ENCODE peak calls at places on chromosome 22, in six cellular contexts. One of them, this sample, is unnamed.

GRCh38 chr22:23414727-23415489 is 165.2 kb downstream of the IGLL1 start:
- DNase-seq in AG09319: no peak
- DNase-seq in adrenal gland: no peak
- DNase-seq in effector memory CD8-positive, alpha-beta T cell: no peak
- DNase-seq in kidney epithelial cell: no peak
- DNase-seq in PC-3: no peak
- DNase-seq in this sample: no peak

GRCh38 chr22:24240381-24240780 is 4.5 kb downstream of the GGT5 start:
- DNase-seq in AG09319: no peak
- DNase-seq in adrenal gland: no peak
- DNase-seq in effector memory CD8-positive, alpha-beta T cell: no peak
- DNase-seq in kidney epithelial cell: no peak
- DNase-seq in PC-3: no peak
- DNase-seq in this sample: no peak

GRCh38 chr22:23777776-23778575 is 5.3 kb downstream of the MMP11 start:
- DNase-seq in AG09319: no peak
- DNase-seq in adrenal gland: no peak
- DNase-seq in effector memory CD8-positive, alpha-beta T cell: no peak
- DNase-seq in kidney epithelial cell: no peak
- DNase-seq in PC-3: no peak
- DNase-seq in this sample: no peak

GRCh38 chr22:36352775-36353507 is 34.8 kb downstream of the MYH9 start:
- DNase-seq in AG09319: no peak
- DNase-seq in adrenal gland: peak
- DNase-seq in effector memory CD8-positive, alpha-beta T cell: no peak
- DNase-seq in kidney epithelial cell: no peak
- DNase-seq in PC-3: no peak
- DNase-seq in this sample: no peak

GRCh38 chr22:32123657-32124056 is 35.4 kb downstream of the C22orf42 start:
- DNase-seq in AG09319: no peak
- DNase-seq in adrenal gland: no peak
- DNase-seq in effector memory CD8-positive, alpha-beta T cell: no peak
- DNase-seq in kidney epithelial cell: no peak
- DNase-seq in PC-3: peak
- DNase-seq in this sample: no peak

GRCh38 chr22:39181356-39181755 is 28.9 kb upstream of the CBX7 start:
- DNase-seq in AG09319: no peak
- DNase-seq in adrenal gland: no peak
- DNase-seq in effector memory CD8-positive, alpha-beta T cell: no peak
- DNase-seq in kidney epithelial cell: no peak
- DNase-seq in PC-3: no peak
- DNase-seq in this sample: no peak

GRCh38 chr22:37747090-37747714 is 50.4 kb downstream of the TRIOBP start:
- DNase-seq in AG09319: no peak
- DNase-seq in adrenal gland: peak
- DNase-seq in effector memory CD8-positive, alpha-beta T cell: peak
- DNase-seq in kidney epithelial cell: no peak
- DNase-seq in PC-3: peak
- DNase-seq in this sample: no peak

GRCh38 chr22:49770454-49771265 is 57.0 kb downstream of the BRD1 start:
- DNase-seq in AG09319: no peak
- DNase-seq in adrenal gland: no peak
- DNase-seq in effector memory CD8-positive, alpha-beta T cell: no peak
- DNase-seq in kidney epithelial cell: no peak
- DNase-seq in PC-3: no peak
- DNase-seq in this sample: no peak

GRCh38 chr22:24154826-24155225 is 26.5 kb upstream of the SUSD2 start:
- DNase-seq in AG09319: no peak
- DNase-seq in adrenal gland: no peak
- DNase-seq in effector memory CD8-positive, alpha-beta T cell: no peak
- DNase-seq in kidney epithelial cell: no peak
- DNase-seq in PC-3: no peak
- DNase-seq in this sample: no peak

GRCh38 chr22:41939981-41940852 is 6.7 kb downstream of the CENPM start:
- DNase-seq in AG09319: no peak
- DNase-seq in adrenal gland: no peak
- DNase-seq in effector memory CD8-positive, alpha-beta T cell: peak
- DNase-seq in kidney epithelial cell: no peak
- DNase-seq in PC-3: no peak
- DNase-seq in this sample: no peak

GRCh38 chr22:26646158-26646557 is 11.2 kb upstream of the MIAT start:
- DNase-seq in AG09319: no peak
- DNase-seq in adrenal gland: no peak
- DNase-seq in effector memory CD8-positive, alpha-beta T cell: no peak
- DNase-seq in kidney epithelial cell: no peak
- DNase-seq in PC-3: no peak
- DNase-seq in this sample: no peak

GRCh38 chr22:24433001-24433867 is 5.8 kb downstream of the ADORA2A start:
- DNase-seq in AG09319: no peak
- DNase-seq in adrenal gland: no peak
- DNase-seq in effector memory CD8-positive, alpha-beta T cell: no peak
- DNase-seq in kidney epithelial cell: no peak
- DNase-seq in PC-3: no peak
- DNase-seq in this sample: no peak

GRCh38 chr22:49512471-49512870 is 315.2 kb downstream of the BRD1 start:
- DNase-seq in AG09319: no peak
- DNase-seq in adrenal gland: no peak
- DNase-seq in effector memory CD8-positive, alpha-beta T cell: no peak
- DNase-seq in kidney epithelial cell: no peak
- DNase-seq in PC-3: no peak
- DNase-seq in this sample: no peak

GRCh38 chr22:40603088-40603605 is 33.4 kb downstream of the MRTFA start:
- DNase-seq in AG09319: peak
- DNase-seq in adrenal gland: peak
- DNase-seq in effector memory CD8-positive, alpha-beta T cell: no peak
- DNase-seq in kidney epithelial cell: peak
- DNase-seq in PC-3: peak
- DNase-seq in this sample: no peak

GRCh38 chr22:31567196-31567595 is 70.9 kb downstream of the SFI1 start:
- DNase-seq in AG09319: no peak
- DNase-seq in adrenal gland: no peak
- DNase-seq in effector memory CD8-positive, alpha-beta T cell: no peak
- DNase-seq in kidney epithelial cell: no peak
- DNase-seq in PC-3: no peak
- DNase-seq in this sample: no peak

GRCh38 chr22:26722159-26722558 is 64.8 kb downstream of the MIAT start:
- DNase-seq in AG09319: no peak
- DNase-seq in adrenal gland: no peak
- DNase-seq in effector memory CD8-positive, alpha-beta T cell: no peak
- DNase-seq in kidney epithelial cell: no peak
- DNase-seq in PC-3: peak
- DNase-seq in this sample: no peak

GRCh38 chr22:43002198-43002577 is 12.8 kb downstream of the PACSIN2 start:
- DNase-seq in AG09319: no peak
- DNase-seq in adrenal gland: no peak
- DNase-seq in effector memory CD8-positive, alpha-beta T cell: no peak
- DNase-seq in kidney epithelial cell: no peak
- DNase-seq in PC-3: peak
- DNase-seq in this sample: no peak

GRCh38 chr22:29167032-29167911 is 38.4 kb upstream of the EMID1 start:
- DNase-seq in AG09319: no peak
- DNase-seq in adrenal gland: no peak
- DNase-seq in effector memory CD8-positive, alpha-beta T cell: peak
- DNase-seq in kidney epithelial cell: no peak
- DNase-seq in PC-3: no peak
- DNase-seq in this sample: no peak

GRCh38 chr22:37045958-37046357 is 5.6 kb upstream of the KCTD17 start:
- DNase-seq in AG09319: no peak
- DNase-seq in adrenal gland: no peak
- DNase-seq in effector memory CD8-positive, alpha-beta T cell: no peak
- DNase-seq in kidney epithelial cell: no peak
- DNase-seq in PC-3: peak
- DNase-seq in this sample: no peak

This sample was measured in glomerular endothelial cell.